ENCODE peak calls at places on chromosomes 3 and 15, in five cellular contexts. One of them, this sample, is unnamed.

GRCh38 chr3:153052096-153052460 is 109.9 kb upstream of the RAP2B start:
- DNase-seq in stomach: peak; percentile 47
- DNase-seq in spleen: no peak
- DNase-seq in K562: peak; percentile 56
- DNase-seq in A549: peak; percentile 83
- DNase-seq in this sample: no peak

GRCh38 chr3:81769271-81769670 is 7.8 kb upstream of the GBE1 start:
- DNase-seq in stomach: no peak
- DNase-seq in spleen: no peak
- DNase-seq in K562: no peak
- DNase-seq in A549: no peak
- DNase-seq in this sample: no peak

GRCh38 chr3:23105048-23105447 is 98.1 kb upstream of the UBE2E2 start:
- DNase-seq in stomach: no peak
- DNase-seq in spleen: no peak
- DNase-seq in K562: no peak
- DNase-seq in A549: no peak
- DNase-seq in this sample: no peak

GRCh38 chr3:72336821-72337479 is 511.3 kb downstream of the SHQ1 start:
- DNase-seq in stomach: peak; percentile 79
- DNase-seq in spleen: peak; percentile 75
- DNase-seq in K562: peak; percentile 80
- DNase-seq in A549: no peak
- DNase-seq in this sample: peak; percentile 94

GRCh38 chr3:152043620-152044019 is 170.2 kb downstream of the SUCNR1 start:
- DNase-seq in stomach: no peak
- DNase-seq in spleen: no peak
- DNase-seq in K562: no peak
- DNase-seq in A549: no peak
- DNase-seq in this sample: no peak

GRCh38 chr3:180018588-180018987 is 18.1 kb downstream of the PEX5L start:
- DNase-seq in stomach: no peak
- DNase-seq in spleen: no peak
- DNase-seq in K562: no peak
- DNase-seq in A549: peak; percentile 7
- DNase-seq in this sample: no peak

GRCh38 chr15:69782155-69782658 is 315.5 kb downstream of the TLE3 start:
- DNase-seq in stomach: no peak
- DNase-seq in spleen: peak; percentile 4
- DNase-seq in K562: no peak
- DNase-seq in A549: no peak
- DNase-seq in this sample: no peak

GRCh38 chr15:100218411-100218810 is 123.4 kb downstream of the ADAMTS17 start:
- DNase-seq in stomach: no peak
- DNase-seq in spleen: no peak
- DNase-seq in K562: no peak
- DNase-seq in A549: no peak
- DNase-seq in this sample: no peak

GRCh38 chr3:73563896-73564582 is 60.7 kb downstream of the PDZRN3 start:
- DNase-seq in stomach: no peak
- DNase-seq in spleen: no peak
- DNase-seq in K562: no peak
- DNase-seq in A549: no peak
- DNase-seq in this sample: no peak

GRCh38 chr3:171781711-171782127 is 28.6 kb downstream of the PLD1 start:
- DNase-seq in stomach: no peak
- DNase-seq in spleen: no peak
- DNase-seq in K562: no peak
- DNase-seq in A549: no peak
- DNase-seq in this sample: no peak

GRCh38 chr3:171736556-171736955 is 73.7 kb downstream of the PLD1 start:
- DNase-seq in stomach: no peak
- DNase-seq in spleen: no peak
- DNase-seq in K562: no peak
- DNase-seq in A549: no peak
- DNase-seq in this sample: no peak

GRCh38 chr3:195900426-195901355 is 7.7 kb downstream of the TNK2 start:
- DNase-seq in stomach: peak; percentile 46
- DNase-seq in spleen: peak; percentile 94
- DNase-seq in K562: no peak
- DNase-seq in A549: no peak
- DNase-seq in this sample: peak; percentile 61

GRCh38 chr3:18018491-18019177 is 276.2 kb upstream of the TBC1D5 start:
- DNase-seq in stomach: no peak
- DNase-seq in spleen: no peak
- DNase-seq in K562: no peak
- DNase-seq in A549: no peak
- DNase-seq in this sample: no peak

GRCh38 chr3:58899159-58899952 is 150.5 kb downstream of the CFAP20DC start:
- DNase-seq in stomach: no peak
- DNase-seq in spleen: peak; percentile 76
- DNase-seq in K562: peak; percentile 25
- DNase-seq in A549: no peak
- DNase-seq in this sample: peak; percentile 68

GRCh38 chr15:79357566-79357965 is 46.7 kb downstream of the TMED3 start:
- DNase-seq in stomach: no peak
- DNase-seq in spleen: no peak
- DNase-seq in K562: no peak
- DNase-seq in A549: no peak
- DNase-seq in this sample: no peak

GRCh38 chr15:52735231-52736089 is 54.7 kb downstream of the ONECUT1 start:
- DNase-seq in stomach: peak; percentile 63
- DNase-seq in spleen: no peak
- DNase-seq in K562: peak; percentile 79
- DNase-seq in A549: peak; percentile 83
- DNase-seq in this sample: no peak

GRCh38 chr3:3800076-3800448 is 831 bp downstream of the LRRN1 start:
- DNase-seq in stomach: peak; percentile 27
- DNase-seq in spleen: peak; percentile 82
- DNase-seq in K562: no peak
- DNase-seq in A549: no peak
- DNase-seq in this sample: no peak

GRCh38 chr3:42115223-42115622 is 24.1 kb downstream of the TRAK1 start:
- DNase-seq in stomach: no peak
- DNase-seq in spleen: peak; percentile 54
- DNase-seq in K562: no peak
- DNase-seq in A549: no peak
- DNase-seq in this sample: no peak

GRCh38 chr3:46027021-46027705 is at the start of gene XCR1:
- DNase-seq in stomach: no peak
- DNase-seq in spleen: no peak
- DNase-seq in K562: no peak
- DNase-seq in A549: no peak
- DNase-seq in this sample: no peak

GRCh38 chr3:192905980-192906678 is 11.5 kb downstream of the MB21D2 start:
- DNase-seq in stomach: no peak
- DNase-seq in spleen: no peak
- DNase-seq in K562: no peak
- DNase-seq in A549: no peak
- DNase-seq in this sample: no peak

GRCh38 chr3:89171681-89172080 is 64.3 kb downstream of the EPHA3 start:
- DNase-seq in stomach: no peak
- DNase-seq in spleen: no peak
- DNase-seq in K562: no peak
- DNase-seq in A549: no peak
- DNase-seq in this sample: no peak

GRCh38 chr3:34995771-34996430 is 643.4 kb upstream of the ARPP21 start:
- DNase-seq in stomach: no peak
- DNase-seq in spleen: no peak
- DNase-seq in K562: no peak
- DNase-seq in A549: no peak
- DNase-seq in this sample: no peak

GRCh38 chr3:160815280-160815679 is 59.2 kb downstream of the PPM1L start:
- DNase-seq in stomach: no peak
- DNase-seq in spleen: no peak
- DNase-seq in K562: no peak
- DNase-seq in A549: no peak
- DNase-seq in this sample: no peak

GRCh38 chr3:25648107-25648535 is 16.6 kb downstream of the TOP2B start:
- DNase-seq in stomach: peak; percentile 87
- DNase-seq in spleen: no peak
- DNase-seq in K562: peak; percentile 77
- DNase-seq in A549: peak; percentile 83
- DNase-seq in this sample: peak; percentile 66

DNA sequence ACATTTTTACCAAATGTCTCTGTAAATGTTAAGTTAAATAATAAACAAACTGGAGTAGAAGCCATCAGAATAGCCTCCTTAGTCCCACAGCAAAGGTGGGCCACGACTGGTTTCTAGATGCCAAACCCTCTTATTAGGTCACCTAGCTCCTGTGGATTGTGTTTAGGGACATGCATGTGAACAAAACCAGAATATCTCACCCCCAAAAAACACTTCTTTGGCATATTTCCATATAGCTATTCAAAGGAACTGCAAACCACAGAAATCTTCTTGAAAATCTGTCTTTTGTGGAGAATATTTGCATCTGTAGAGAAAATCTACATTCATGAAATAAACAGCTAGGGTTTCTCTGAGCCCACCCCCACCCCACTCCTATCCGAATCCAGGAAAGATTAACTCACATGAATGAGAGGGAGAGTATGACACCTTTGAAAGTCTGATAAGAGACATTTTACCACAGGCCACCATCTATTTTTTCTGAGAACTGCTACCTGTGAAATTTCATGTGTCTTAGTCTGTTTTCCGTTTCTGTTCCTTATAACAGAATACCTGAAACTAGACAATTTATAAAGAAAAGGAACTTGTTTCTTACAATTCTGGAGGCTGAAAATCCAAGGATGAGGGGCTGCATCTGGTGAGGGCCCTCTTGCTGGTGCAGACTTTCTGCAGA is 159.5 kb downstream of the NEK10 start:
- DNase-seq in stomach: no peak
- DNase-seq in spleen: no peak
- DNase-seq in K562: no peak
- DNase-seq in A549: no peak
- DNase-seq in this sample: no peak
- TF ChIP-seq POLR2A in stomach: no peak
- TF ChIP-seq POLR2A in spleen: no peak
- TF ChIP-seq POLR2A in K562: no peak
- TF ChIP-seq POLR2A in A549: no peak
- TF ChIP-seq POLR2A in this sample: no peak

GRCh38 chr3:52055537-52056351 is 627 bp downstream of the DUSP7 start:
- DNase-seq in stomach: peak; percentile 49
- DNase-seq in spleen: peak; percentile 93
- DNase-seq in K562: peak; percentile 45
- DNase-seq in A549: peak; percentile 74
- DNase-seq in this sample: peak; percentile 59
- TF ChIP-seq POLR2A in stomach: no peak
- TF ChIP-seq POLR2A in spleen: no peak
- TF ChIP-seq POLR2A in K562: no peak
- TF ChIP-seq POLR2A in A549: no peak
- TF ChIP-seq POLR2A in this sample: no peak

GRCh38 chr3:138609898-138610266 is 1.3 kb downstream of the FAIM start:
- DNase-seq in stomach: no peak
- DNase-seq in spleen: no peak
- DNase-seq in K562: no peak
- DNase-seq in A549: no peak
- DNase-seq in this sample: no peak

GRCh38 chr3:138608322-138609214 is at the start of gene FAIM:
- DNase-seq in stomach: peak; percentile 71
- DNase-seq in spleen: peak; percentile 94
- DNase-seq in K562: peak; percentile 66
- DNase-seq in A549: peak; percentile 78
- DNase-seq in this sample: peak; percentile 71
- TF ChIP-seq POLR2A in stomach: no peak
- TF ChIP-seq POLR2A in spleen: no peak
- TF ChIP-seq POLR2A in K562: peak; percentile 40
- TF ChIP-seq POLR2A in A549: peak; percentile 29
- TF ChIP-seq POLR2A in this sample: no peak

DNA sequence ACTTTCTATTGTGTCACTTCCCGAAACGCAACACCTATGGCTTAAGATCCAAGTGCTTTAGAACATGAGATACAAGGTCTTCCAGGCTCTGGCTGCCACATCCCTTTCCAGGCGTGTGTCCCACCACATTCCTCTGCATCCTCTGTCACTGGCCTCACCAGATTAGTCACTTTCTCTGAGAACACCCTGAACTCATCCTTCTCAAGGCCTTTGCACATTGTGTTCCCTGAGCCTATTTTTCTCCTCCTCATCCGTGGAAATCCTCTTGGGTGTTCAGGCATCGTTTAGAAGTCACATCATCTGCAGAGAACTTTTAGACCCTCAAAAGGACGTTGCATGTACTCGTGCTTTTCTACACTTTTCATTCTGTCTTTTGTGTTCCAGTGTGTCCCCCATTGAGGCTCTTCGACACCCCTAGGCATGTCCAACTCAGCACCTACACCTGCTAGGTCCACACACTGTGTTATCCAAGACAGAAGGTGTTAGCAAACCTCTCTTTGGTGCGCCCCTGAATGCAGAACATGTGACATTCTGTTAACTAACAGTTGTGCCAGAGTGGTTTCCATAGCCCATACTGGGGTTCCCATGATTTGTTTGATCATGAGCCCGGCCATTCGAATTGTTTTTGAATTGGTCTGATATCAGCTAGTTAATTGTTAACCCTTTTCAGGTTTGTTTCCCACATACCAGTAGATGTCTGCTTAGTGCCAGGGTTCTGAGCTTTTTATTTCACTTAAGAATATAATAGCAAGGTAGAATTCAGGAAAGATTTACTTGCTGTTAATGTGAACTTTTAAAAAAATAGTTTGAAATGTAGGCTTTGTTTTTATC is 67.2 kb downstream of the LPP start:
- DNase-seq in stomach: no peak
- DNase-seq in spleen: no peak
- DNase-seq in K562: no peak
- DNase-seq in A549: no peak
- DNase-seq in this sample: no peak
- TF ChIP-seq POLR2A in stomach: no peak
- TF ChIP-seq POLR2A in spleen: no peak
- TF ChIP-seq POLR2A in K562: no peak
- TF ChIP-seq POLR2A in A549: no peak
- TF ChIP-seq POLR2A in this sample: peak; percentile 28

GRCh38 chr3:13018561-13019242 is 54.5 kb downstream of the IQSEC1 start:
- DNase-seq in stomach: no peak
- DNase-seq in spleen: peak; percentile 71
- DNase-seq in K562: no peak
- DNase-seq in A549: no peak
- DNase-seq in this sample: no peak
- TF ChIP-seq POLR2A in stomach: no peak
- TF ChIP-seq POLR2A in spleen: no peak
- TF ChIP-seq POLR2A in K562: no peak
- TF ChIP-seq POLR2A in A549: no peak
- TF ChIP-seq POLR2A in this sample: no peak

DNA sequence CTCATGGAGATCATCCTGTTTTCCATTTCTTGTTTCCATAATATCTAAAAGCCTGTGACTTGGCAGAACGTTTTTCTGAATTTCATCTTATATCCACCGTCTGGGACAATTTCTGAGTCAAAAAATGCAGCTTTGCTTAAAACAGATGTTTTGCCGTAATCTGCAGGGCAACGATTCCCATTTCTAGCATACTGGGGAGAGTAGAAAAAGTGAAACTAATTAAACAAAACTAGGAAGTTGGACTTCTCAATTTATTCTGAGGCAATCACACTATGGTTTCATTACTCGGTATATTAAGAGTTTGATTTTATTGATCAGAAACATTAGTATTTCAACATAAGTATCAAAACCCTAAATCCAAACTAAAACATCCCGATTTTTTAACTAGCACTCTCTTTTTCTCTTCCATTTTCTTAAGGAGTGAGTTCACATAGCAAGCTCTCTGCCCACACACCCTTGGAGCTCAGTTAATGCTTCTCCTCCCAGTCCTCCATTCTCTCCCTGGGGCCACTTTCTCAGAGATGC is 33.6 kb downstream of the SPATA12 start:
- DNase-seq in stomach: no peak
- DNase-seq in spleen: no peak
- DNase-seq in K562: no peak
- DNase-seq in A549: no peak
- DNase-seq in this sample: no peak
- TF ChIP-seq POLR2A in stomach: no peak
- TF ChIP-seq POLR2A in spleen: no peak
- TF ChIP-seq POLR2A in K562: no peak
- TF ChIP-seq POLR2A in A549: no peak
- TF ChIP-seq POLR2A in this sample: no peak

This sample was measured in heart left ventricle.